ENCODE peak calls at places on chromosomes 11 and 22, in four cellular contexts. P, G, C and H are unnamed samples.
A peak's percentile ranks its signal among the peaks of the same experiment; 100 is the strongest.

GRCh38 chr11:12906501-12906900 is 102.6 kb upstream of the RASSF10 start:
- DNase-seq in P (no peak), G (no peak), C (no peak), H (no peak)

GRCh38 chr11:82796970-82797594 is 63.4 kb upstream of the FAM181B start:
- DNase-seq in P (no peak), G (no peak), C (no peak), H (no peak)

GRCh38 chr22:17792289-17792688 is 18.0 kb upstream of the BID start:
- DNase-seq in P (no peak), G (no peak), C (no peak), H (no peak)

GRCh38 chr11:43575931-43576833 is 104.4 kb upstream of the HSD17B12 start:
- DNase-seq in P (no peak), G (no peak), C (no peak), H (no peak)

GRCh38 chr22:38317995-38318715 is 922 bp upstream of the CSNK1E start:
- DNase-seq in P (no peak), G (peak; percentile 77), C (no peak), H (no peak)

GRCh38 chr11:86664930-86665329 is 7.5 kb downstream of the ME3 start:
- DNase-seq in P (no peak), G (no peak), C (no peak), H (no peak)

GRCh38 chr11:134014502-134014901 is 54.4 kb upstream of the JAM3 start:
- DNase-seq in P (no peak), G (no peak), C (no peak), H (no peak)

GRCh38 chr11:41983458-41983857 is 524.0 kb upstream of the LRRC4C start:
- DNase-seq in P (no peak), G (no peak), C (no peak), H (no peak)

GRCh38 chr11:6571434-6572008 is 31.9 kb downstream of the RRP8 start:
- DNase-seq in P (no peak), G (no peak), C (no peak), H (no peak)

GRCh38 chr11:85810521-85810870 is 445 bp downstream of the SYTL2 start:
- DNase-seq in P (no peak), G (no peak), C (no peak), H (no peak)

GRCh38 chr11:13280777-13281176 is 3.2 kb downstream of the BMAL1 start:
- DNase-seq in P (no peak), G (no peak), C (no peak), H (no peak)

GRCh38 chr11:66189031-66189745 is 79.3 kb upstream of the RAB1B start:
- DNase-seq in P (no peak), G (no peak), C (no peak), H (no peak)

GRCh38 chr22:30390974-30391691 is 3.9 kb upstream of the RNF215 start:
- DNase-seq in P (peak; percentile 51), G (peak; percentile 85), C (peak; percentile 54), H (peak; percentile 65)

GRCh38 chr22:37465721-37466120 is 20.5 kb downstream of the MFNG start:
- DNase-seq in P (no peak), G (no peak), C (no peak), H (no peak)

GRCh38 chr11:125995313-125995712 is 49.5 kb downstream of the VSIG10L2 start:
- DNase-seq in P (no peak), G (no peak), C (no peak), H (no peak)

GRCh38 chr22:19173047-19174035 is 5.2 kb downstream of the SLC25A1 start:
- DNase-seq in P (no peak), G (peak; percentile 24), C (no peak), H (no peak)

GRCh38 chr22:49307071-49307830 is 520.4 kb downstream of the BRD1 start:
- DNase-seq in P (no peak), G (no peak), C (no peak), H (no peak)

GRCh38 chr11:117387992-117388765 is 60.5 kb downstream of the CEP164 start:
- DNase-seq in P (no peak), G (no peak), C (no peak), H (no peak)

GRCh38 chr22:46731246-46732040 is 6.6 kb downstream of the CERK start:
- DNase-seq in P (no peak), G (peak; percentile 78), C (no peak), H (no peak)

GRCh38 chr11:117143390-117143789 is 697 bp upstream of the PAFAH1B2 start:
- DNase-seq in P (no peak), G (no peak), C (no peak), H (no peak)

GRCh38 chr11:75816561-75817239 is 1.7 kb downstream of the UVRAG start:
- DNase-seq in P (no peak), G (no peak), C (no peak), H (no peak)

GRCh38 chr11:8335683-8336082 is 72.0 kb upstream of the LMO1 start:
- DNase-seq in P (no peak), G (no peak), C (no peak), H (no peak)

GRCh38 chr11:74611369-74611861 is 19.0 kb downstream of the POLD3 start:
- DNase-seq in P (no peak), G (peak; percentile 36), C (no peak), H (no peak)

GRCh38 chr11:86615495-86615894 is 56.9 kb downstream of the ME3 start:
- DNase-seq in P (no peak), G (no peak), C (no peak), H (no peak)

GRCh38 chr11:119684361-119685072 is 44.5 kb downstream of the NECTIN1 start:
- DNase-seq in P (no peak), G (peak; percentile 46), C (no peak), H (no peak)

GRCh38 chr11:111327908-111328624 is 29.7 kb downstream of the POU2AF3 start:
- DNase-seq in P (no peak), G (no peak), C (no peak), H (no peak)

GRCh38 chr11:125942276-125942611 is 3.6 kb upstream of the VSIG10L2 start:
- DNase-seq in P (no peak), G (no peak), C (no peak), H (no peak)

GRCh38 chr11:96254087-96254486 is 88.9 kb downstream of the MAML2 start:
- DNase-seq in P (peak; percentile 91), G (peak; percentile 52), C (no peak), H (no peak)

GRCh38 chr11:118893662-118894061 is 10.0 kb downstream of the CXCR5 start:
- DNase-seq in P (no peak), G (no peak), C (no peak), H (no peak)

GRCh38 chr11:130344846-130345245 is 30.1 kb upstream of the ZBTB44 start:
- DNase-seq in P (no peak), G (no peak), C (no peak), H (no peak)

GRCh38 chr11:8260202-8260996 is 3.3 kb downstream of the LMO1 start:
- DNase-seq in P (no peak), G (no peak), C (no peak), H (no peak)

GRCh38 chr22:49936973-49937757 is 18.7 kb downstream of the CRELD2 start:
- DNase-seq in P (no peak), G (no peak), C (no peak), H (no peak)

GRCh38 chr22:47929073-47929472 is 1166.6 kb downstream of the TBC1D22A start:
- DNase-seq in P (no peak), G (no peak), C (no peak), H (no peak)

GRCh38 chr11:16613401-16614381 is 124.8 kb upstream of the C11orf58 start:
- DNase-seq in P (no peak), G (peak; percentile 73), C (peak; percentile 85), H (peak; percentile 78)

GRCh38 chr11:1499899-1500298 is 13.3 kb upstream of the MOB2 start:
- DNase-seq in P (no peak), G (no peak), C (no peak), H (no peak)
- TF ChIP-seq ZNF274 in P (no peak), G (no peak), C (no peak), H (no peak)

GRCh38 chr11:46278387-46279173 is 1.1 kb downstream of the CREB3L1 start:
- DNase-seq in P (no peak), G (no peak), C (no peak), H (no peak)
- TF ChIP-seq SUZ12 in P (no peak), G (no peak), C (no peak), H (no peak)

GRCh38 chr11:128391809-128392208 is 195.5 kb downstream of the ETS1 start:
- DNase-seq in P (no peak), G (no peak), C (no peak), H (no peak)
- H3K4me1 ChIP-seq in P (no peaks in the 10 kb centered on the region), G (no peaks in the 10 kb centered on the region), C (no peaks in the 10 kb centered on the region), H (no peaks in the 10 kb centered on the region)

GRCh38 chr11:40388097-40388818 is 1071.2 kb downstream of the LRRC4C start:
- DNase-seq in P (no peak), G (no peak), C (no peak), H (no peak)
- TF ChIP-seq ZNF274 in P (no peak), G (no peak), C (no peak), H (no peak)

GRCh38 chr22:42261266-42261665 is 9.2 kb downstream of the TCF20 start:
- DNase-seq in P (no peak), G (no peak), C (no peak), H (no peak)
- TF ChIP-seq SUZ12 in P (no peak), G (no peak), C (no peak), H (no peak)

GRCh38 chr11:36618025-36618700 is 20.1 kb upstream of the RAG2 start:
- DNase-seq in P (no peak), G (no peak), C (no peak), H (no peak)
- H3K4me1 ChIP-seq in P (no peaks in the 10 kb centered on the region), G (no peaks in the 10 kb centered on the region), C (no peaks in the 10 kb centered on the region), H (no peaks in the 10 kb centered on the region)

DNA sequence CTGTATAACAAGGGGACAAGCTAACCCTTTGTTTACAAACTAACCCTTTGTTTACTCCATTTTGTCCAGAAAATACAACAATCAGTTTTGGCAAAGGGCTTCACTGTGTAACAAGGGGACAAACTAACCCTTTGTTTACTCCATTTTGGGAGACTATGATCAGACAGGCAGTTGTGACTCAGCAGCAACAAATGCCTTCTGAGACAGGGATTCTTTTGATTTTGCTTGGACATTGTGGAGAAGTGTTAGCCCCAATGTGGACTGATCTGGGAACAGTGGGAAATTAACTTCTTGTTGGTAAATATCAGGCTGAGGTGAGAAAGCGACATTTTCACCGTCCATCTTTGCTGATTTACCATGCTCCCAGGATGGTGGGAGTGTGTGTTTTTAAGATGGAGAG is 983 bp downstream of the EHF start:
- DNase-seq in P (no peak), G (peak; percentile 30), C (no peak), H (no peak)
- TF ChIP-seq ZNF274 in P (no peak), G (no peak), C (no peak), H (no peak)

DNA sequence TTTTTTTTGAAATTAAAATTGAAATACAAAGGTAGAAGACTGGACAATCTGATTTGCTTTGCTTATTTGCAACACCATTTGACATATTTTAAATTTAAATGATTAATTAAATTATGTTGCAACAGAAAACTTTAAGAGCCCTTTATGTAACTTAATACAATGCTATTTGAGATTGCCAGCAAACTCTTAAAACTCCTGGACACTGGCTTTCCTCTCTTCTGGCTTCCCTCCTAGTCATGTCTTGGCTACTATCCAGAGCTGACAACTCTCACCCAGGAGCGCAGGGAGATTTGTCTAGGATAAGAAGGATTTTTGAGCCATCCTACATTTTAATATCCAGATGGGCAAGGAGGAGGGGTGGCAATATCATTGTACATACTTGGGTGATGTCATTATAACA is 134.3 kb downstream of the ELP4 start:
- DNase-seq in P (no peak), G (no peak), C (no peak), H (no peak)
- TF ChIP-seq SUZ12 in P (no peak), G (no peak), C (no peak), H (no peak)